ENCODE peak calls at places on chromosome X, in four cellular contexts. I is tibial artery, P is neural crest cell, S is NCI-H345. O is an unnamed sample.

GRCh38 chrX:63561425-63561824 is 210.3 kb upstream of the SPIN4 start:
- DNase-seq in S (no peak), I (no peak), P (no peak), O (peak)

GRCh38 chrX:110600745-110601310 is 194.8 kb downstream of the CHRDL1 start:
- DNase-seq in I (no peak), P (no peak), S (no peak), O (peak)

GRCh38 chrX:115940348-115940747 is 230.2 kb upstream of the AGTR2 start:
- DNase-seq in P (no peak), S (no peak), I (no peak), O (no peak)

GRCh38 chrX:18377802-18378201 is 23.3 kb upstream of the SCML2 start:
- DNase-seq in P (peak), S (peak), I (no peak), O (peak)

GRCh38 chrX:136354201-136354600 is 53.4 kb downstream of the ADGRG4 start:
- DNase-seq in I (no peak), S (no peak), P (no peak), O (no peak)

GRCh38 chrX:118519411-118520205 is 24.0 kb downstream of the DOCK11 start:
- DNase-seq in P (no peak), S (no peak), I (no peak), O (no peak)

GRCh38 chrX:43676960-43677582 is 21.0 kb downstream of the MAOA start:
- DNase-seq in P (no peak), S (no peak), I (no peak), O (peak)

GRCh38 chrX:118570209-118570608 is 74.6 kb downstream of the DOCK11 start:
- DNase-seq in P (no peak), S (no peak), I (no peak), O (no peak)

GRCh38 chrX:111101580-111101979 is 5.6 kb downstream of the PAK3 start:
- DNase-seq in I (no peak), P (no peak), S (no peak), O (no peak)

GRCh38 chrX:30830544-30830943 is 58.5 kb downstream of the TAB3 start:
- DNase-seq in I (no peak), S (no peak), P (no peak), O (no peak)

GRCh38 chrX:134658421-134658896 is at the start of gene PLAC1:
- DNase-seq in I (no peak), S (peak), P (no peak), O (no peak)

GRCh38 chrX:130395341-130395740 is 6.4 kb upstream of the RBMX2 start:
- DNase-seq in P (no peak), I (no peak), S (no peak), O (peak)

GRCh38 chrX:56733459-56734046 is 4.5 kb downstream of the NBDY start:
- DNase-seq in I (no peak), P (peak), S (peak), O (peak)

GRCh38 chrX:98203800-98204199 is 1320.1 kb downstream of the RPA4 start:
- DNase-seq in I (no peak), S (no peak), P (no peak), O (no peak)

GRCh38 chrX:76922100-76922499 is 494.6 kb downstream of the MAGEE1 start:
- DNase-seq in P (no peak), S (no peak), I (no peak), O (no peak)

GRCh38 chrX:149638860-149639259 is 7.3 kb upstream of the TMEM185A start:
- DNase-seq in P (no peak), S (no peak), I (no peak), O (no peak)

GRCh38 chrX:12065251-12065650 is 73.0 kb upstream of the FRMPD4 start:
- DNase-seq in P (no peak), I (no peak), S (no peak), O (peak)

GRCh38 chrX:13923289-13923688 is 106.4 kb upstream of the GPM6B start:
- DNase-seq in I (no peak), S (no peak), P (no peak), O (peak)

GRCh38 chrX:150486011-150486410 is 82.4 kb upstream of the MTM1 start:
- DNase-seq in P (peak), S (peak), I (peak), O (peak)

GRCh38 chrX:40834225-40834624 is 98.9 kb upstream of the MED14 start:
- DNase-seq in S (no peak), I (no peak), P (no peak), O (no peak)

GRCh38 chrX:133929836-133930464 is 55.4 kb downstream of the GPC3 start:
- DNase-seq in I (no peak), P (no peak), S (no peak), O (no peak)

GRCh38 chrX:108033890-108034289 is 11.0 kb upstream of the VSIG1 start:
- DNase-seq in P (no peak), I (no peak), S (no peak), O (no peak)

GRCh38 chrX:33725556-33726232 is 406.4 kb downstream of the FAM47A start:
- DNase-seq in S (no peak), I (no peak), P (peak), O (peak)

GRCh38 chrX:5051831-5052491 is 1176.7 kb downstream of the NLGN4X start:
- DNase-seq in S (no peak), P (no peak), I (peak), O (peak)